ENCODE peak calls at places on chromosomes 12 and 14, in five cellular contexts. G is NCI-H2081; N is NAMALWA; X is activated CD4-positive, alpha-beta T cell treated with anti-CD3 and anti-CD28 coated beads, Interleukin-2, amount 50 U/mL, for 1 hour; R is progenitor cell of endocrine pancreas. L is an unnamed sample.

GRCh38 chr14:76430017-76430416 is 54.1 kb downstream of the ESRRB start:
- DNase-seq in X (no peak), R (no peak), N (no peak), G (no peak), L (no peak)

GRCh38 chr12:6375269-6376078 is at the start of gene SCNN1A:
- DNase-seq in N (no peak), R (no peak), X (no peak), G (peak; percentile 90), L (no peak)

GRCh38 chr12:32357601-32358249 is 41.6 kb upstream of the FGD4 start:
- DNase-seq in G (no peak), N (no peak), R (no peak), X (no peak), L (no peak)

GRCh38 chr12:63045020-63045860 is 105.8 kb downstream of the AVPR1A start:
- DNase-seq in X (no peak), G (no peak), N (no peak), R (no peak), L (no peak)

GRCh38 chr12:93634416-93634815 is 42.8 kb upstream of the CRADD start:
- DNase-seq in N (no peak), X (no peak), R (no peak), G (no peak), L (no peak)

GRCh38 chr12:1130164-1130563 is 139.1 kb downstream of the ERC1 start:
- DNase-seq in G (no peak), R (no peak), X (no peak), N (peak; percentile 22), L (no peak)

GRCh38 chr12:114580306-114580705 is 103.7 kb downstream of the TBX3 start:
- DNase-seq in X (no peak), N (no peak), G (no peak), R (no peak), L (no peak)

GRCh38 chr12:67524861-67525499 is 123.6 kb upstream of the DYRK2 start:
- DNase-seq in R (no peak), N (no peak), G (no peak), X (no peak), L (no peak)

GRCh38 chr14:68510201-68510600 is 282.7 kb downstream of the ZFP36L1 start:
- DNase-seq in N (no peak), G (no peak), R (no peak), X (no peak), L (no peak)

GRCh38 chr14:85991156-85991555 is 461.2 kb downstream of the FLRT2 start:
- DNase-seq in R (no peak), N (no peak), X (no peak), G (no peak), L (no peak)

GRCh38 chr12:132659146-132659545 is 28.0 kb downstream of the POLE start:
- DNase-seq in R (no peak), N (no peak), G (no peak), X (no peak), L (no peak)

GRCh38 chr12:106170285-106170684 is 31.5 kb upstream of the NUAK1 start:
- DNase-seq in G (no peak), N (no peak), R (no peak), X (no peak), L (no peak)

GRCh38 chr12:10453144-10453543 is at the start of gene KLRC1:
- DNase-seq in G (no peak), N (no peak), R (no peak), X (no peak), L (no peak)

GRCh38 chr12:106135781-106136180 is 3.0 kb downstream of the NUAK1 start:
- DNase-seq in X (no peak), N (no peak), G (no peak), R (no peak), L (no peak)

GRCh38 chr12:105825141-105825540 is 313.6 kb downstream of the NUAK1 start:
- DNase-seq in N (no peak), G (no peak), R (no peak), X (no peak), L (no peak)

GRCh38 chr14:104802120-104802912 is 1.4 kb downstream of the ZBTB42 start:
- DNase-seq in R (no peak), N (no peak), X (no peak), G (no peak), L (no peak)

GRCh38 chr12:5073838-5074237 is 30.2 kb downstream of the KCNA5 start:
- DNase-seq in G (peak; percentile 8), X (no peak), R (no peak), N (peak; percentile 46), L (no peak)

GRCh38 chr12:132079190-132079589 is 64.9 kb downstream of the DDX51 start:
- DNase-seq in R (no peak), X (no peak), G (no peak), N (no peak), L (no peak)

GRCh38 chr12:46445551-46446235 is 73.1 kb upstream of the SLC38A2 start:
- DNase-seq in G (no peak), X (no peak), N (no peak), R (no peak), L (no peak)

GRCh38 chr12:120554658-120555057 is 20.5 kb downstream of the RNF10 start:
- DNase-seq in R (no peak), N (no peak), X (no peak), G (no peak), L (no peak)

GRCh38 chr12:6352198-6353173 is 10.6 kb upstream of the TNFRSF1A start:
- DNase-seq in N (peak; percentile 50), X (no peak), R (no peak), G (no peak), L (no peak)

GRCh38 chr12:49664167-49664566 is 40.8 kb downstream of the PRPF40B start:
- DNase-seq in N (no peak), X (no peak), G (no peak), R (no peak), L (no peak)

GRCh38 chr12:94386422-94386821 is 73.2 kb downstream of the CEP83 start:
- DNase-seq in N (no peak), R (no peak), G (no peak), X (no peak), L (no peak)

GRCh38 chr12:46675736-46676135 is 150.1 kb downstream of the SLC38A4 start:
- DNase-seq in N (peak; percentile 56), G (peak; percentile 9), X (no peak), R (no peak), L (no peak)

GRCh38 chr12:30514666-30515065 is 181.0 kb downstream of the IPO8 start:
- DNase-seq in G (no peak), N (no peak), R (no peak), X (no peak), L (no peak)

GRCh38 chr12:92696240-92696639 is 6.5 kb upstream of the PLEKHG7 start:
- DNase-seq in R (no peak), N (no peak), G (peak; percentile 32), X (no peak), L (no peak)

GRCh38 chr14:100155049-100155621 is 4.3 kb downstream of the DEGS2 start:
- DNase-seq in X (peak; percentile 19), R (peak; percentile 26), N (peak; percentile 59), G (peak; percentile 28), L (no peak)

GRCh38 chr14:49691031-49691430 is 1.9 kb upstream of the KLHDC1 start:
- DNase-seq in R (no peak), X (no peak), N (no peak), G (no peak), L (no peak)

GRCh38 chr12:63889236-63889635 is 44.7 kb downstream of the SRGAP1 start:
- DNase-seq in R (no peak), X (no peak), N (no peak), G (no peak), L (no peak)

GRCh38 chr14:76133103-76133502 is 18.6 kb upstream of the GPATCH2L start:
- DNase-seq in X (no peak), N (peak; percentile 26), R (peak; percentile 39), G (no peak), L (no peak)

GRCh38 chr14:89226789-89227489 is 190.1 kb downstream of the FOXN3 start:
- DNase-seq in X (no peak), N (no peak), G (peak; percentile 27), R (no peak), L (no peak)